ENCODE peak calls at places on chromosomes 6 and 20, in five cellular contexts. S, G, W, D and Y are unnamed samples.
A peak's percentile ranks its signal among the peaks of the same experiment; 100 is the strongest.

GRCh38 chr6:142605922-142606321 is 304.1 kb downstream of the ADGRG6 start:
- DNase-seq in S (no peak), G (no peak), W (no peak), D (no peak), Y (no peak)

GRCh38 chr6:169212436-169212835 is 41.2 kb downstream of the THBS2 start:
- DNase-seq in S (no peak), G (no peak), W (no peak), D (no peak), Y (no peak)

GRCh38 chr6:44481765-44482164 is 94.3 kb downstream of the CDC5L start:
- DNase-seq in S (no peak), G (no peak), W (no peak), D (no peak), Y (no peak)

GRCh38 chr20:53773792-53774371 is 180.2 kb upstream of the ZNF217 start:
- DNase-seq in S (no peak), G (no peak), W (peak; percentile 91), D (no peak), Y (no peak)

GRCh38 chr20:33370296-33370695 is 31.0 kb downstream of the CDK5RAP1 start:
- DNase-seq in S (no peak), G (peak; percentile 36), W (no peak), D (peak; percentile 75), Y (no peak)

GRCh38 chr20:57651977-57652864 is 32.0 kb upstream of the ZBP1 start:
- DNase-seq in S (peak; percentile 4), G (no peak), W (peak; percentile 0), D (peak; percentile 72), Y (no peak)

GRCh38 chr20:3228750-3229032 is 10.3 kb downstream of the SLC4A11 start:
- DNase-seq in S (no peak), G (no peak), W (no peak), D (no peak), Y (no peak)

GRCh38 chr20:60693513-60694133 is 558.4 kb upstream of the CDH4 start:
- DNase-seq in S (no peak), G (no peak), W (no peak), D (no peak), Y (no peak)

GRCh38 chr20:23278172-23278571 is 72.4 kb upstream of the NXT1 start:
- DNase-seq in S (no peak), G (no peak), W (no peak), D (no peak), Y (no peak)

GRCh38 chr6:70028246-70028645 is 161.9 kb downstream of the COL19A1 start:
- DNase-seq in S (no peak), G (no peak), W (no peak), D (no peak), Y (no peak)

GRCh38 chr20:57263767-57264150 is 2.7 kb downstream of the BMP7 start:
- DNase-seq in S (no peak), G (no peak), W (no peak), D (no peak), Y (no peak)

GRCh38 chr20:57946559-57947315 is 236.9 kb upstream of the PMEPA1 start:
- DNase-seq in S (no peak), G (no peak), W (no peak), D (no peak), Y (no peak)

GRCh38 chr6:135906542-135906941 is 55.0 kb downstream of the PDE7B start:
- DNase-seq in S (no peak), G (no peak), W (no peak), D (no peak), Y (no peak)

GRCh38 chr20:6416371-6416770 is 293.5 kb upstream of the FERMT1 start:
- DNase-seq in S (no peak), G (no peak), W (no peak), D (no peak), Y (no peak)

GRCh38 chr6:157325069-157325805 is 1.9 kb upstream of the TMEM242 start:
- DNase-seq in S (no peak), G (no peak), W (no peak), D (no peak), Y (no peak)

GRCh38 chr6:167094820-167095637 is 27.9 kb upstream of the CCR6 start:
- DNase-seq in S (no peak), G (no peak), W (no peak), D (no peak), Y (peak; percentile 94)

GRCh38 chr6:140437619-140438345 is 1063.3 kb upstream of the CITED2 start:
- DNase-seq in S (no peak), G (no peak), W (no peak), D (no peak), Y (no peak)

GRCh38 chr20:46062151-46062550 is 27.6 kb downstream of the NCOA5 start:
- DNase-seq in S (no peak), G (no peak), W (no peak), D (no peak), Y (no peak)

GRCh38 chr20:46060975-46061374 is 28.8 kb downstream of the NCOA5 start:
- DNase-seq in S (no peak), G (no peak), W (no peak), D (no peak), Y (no peak)

GRCh38 chr20:46063652-46064054 is 26.1 kb downstream of the NCOA5 start:
- DNase-seq in S (no peak), G (no peak), W (no peak), D (no peak), Y (peak; percentile 12)

GRCh38 chr20:46063151-46063550 is 26.6 kb downstream of the NCOA5 start:
- DNase-seq in S (no peak), G (no peak), W (no peak), D (no peak), Y (no peak)

DNA sequence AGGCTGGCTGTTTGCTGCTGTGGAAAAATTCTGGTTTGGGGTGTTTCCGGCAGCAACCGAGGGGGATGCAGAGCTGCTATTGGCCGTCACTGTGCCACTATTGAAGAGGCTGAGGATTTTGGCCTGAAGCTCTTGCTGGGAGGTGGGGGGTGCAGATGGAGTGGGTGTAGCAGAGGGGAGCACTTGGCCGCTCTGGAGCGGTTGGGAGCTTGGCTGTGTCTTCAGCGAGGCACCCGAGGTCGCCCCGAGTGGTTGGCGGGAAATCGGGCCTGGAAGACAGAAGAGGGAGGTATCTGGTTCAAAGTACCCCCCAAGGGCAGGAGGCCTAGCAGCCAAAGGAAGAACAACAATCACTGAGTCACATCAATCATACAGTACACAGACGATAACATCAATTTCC is 27.1 kb downstream of the NCOA5 start:
- DNase-seq in S (no peak), G (no peak), W (no peak), D (no peak), Y (no peak)
- TF ChIP-seq POLR2A in S (no peak), G (no peak), W (no peak), D (no peak), Y (no peak)

DNA sequence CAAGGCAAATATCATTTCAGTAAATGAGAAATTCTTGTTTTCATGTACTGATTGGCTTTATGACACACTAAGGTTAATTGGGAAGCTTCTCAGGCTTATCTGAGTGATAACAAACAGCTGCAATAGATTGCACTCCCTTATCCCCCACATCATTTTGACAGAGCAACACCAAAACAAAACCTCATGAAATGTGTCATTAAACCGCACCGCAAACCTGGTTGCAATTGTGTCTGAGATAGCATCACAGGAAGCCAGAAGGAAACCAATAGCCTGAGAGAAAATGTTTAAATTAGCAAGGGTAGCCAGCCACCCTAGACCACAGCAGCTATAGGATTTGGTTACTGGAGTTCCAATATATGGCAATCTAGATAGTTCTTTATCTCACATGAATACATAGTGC is 31.6 kb upstream of the LAMA4 start:
- DNase-seq in S (no peak), G (no peak), W (no peak), D (no peak), Y (peak; percentile 11)
- TF ChIP-seq POLR2A in S (no peak), G (no peak), W (no peak), D (no peak), Y (no peak)

DNA sequence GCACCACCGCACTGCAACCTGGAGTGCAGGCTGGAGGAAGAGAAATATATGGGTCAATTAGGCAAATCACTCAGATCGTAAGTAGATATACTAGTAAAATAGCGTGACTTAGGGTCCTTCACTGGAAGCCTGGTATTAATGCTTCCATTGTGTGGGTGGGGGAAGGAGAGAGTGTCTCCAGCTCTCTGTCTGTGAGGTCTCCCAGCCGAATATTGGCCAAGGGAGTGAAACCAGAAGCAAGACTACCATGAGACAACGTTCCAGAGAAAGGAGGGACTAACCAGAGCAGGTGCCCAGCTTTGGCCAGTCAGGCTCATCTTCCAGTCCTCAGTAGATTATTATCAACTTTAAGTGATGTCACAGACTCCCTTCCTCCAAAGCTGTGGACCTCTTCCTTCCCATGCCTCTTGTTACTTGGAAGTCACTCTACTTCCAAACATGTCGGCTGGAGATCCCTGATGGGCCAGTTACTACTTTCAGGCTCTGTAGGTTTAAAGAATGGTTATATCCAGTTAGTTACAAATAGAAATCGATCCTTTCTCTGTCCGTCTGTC is 28.8 kb downstream of the MTHFD1L start:
- DNase-seq in S (no peak), G (no peak), W (no peak), D (no peak), Y (no peak)
- TF ChIP-seq POLR2A in S (no peak), G (no peak), W (no peak), D (no peak), Y (no peak)

GRCh38 chr6:3159805-3160781 is 2.7 kb upstream of the TUBB2A start:
- DNase-seq in S (peak; percentile 30), G (peak; percentile 95), W (no peak), D (peak; percentile 79), Y (no peak)

GRCh38 chr6:3164388-3164787 is 7.0 kb upstream of the TUBB2A start:
- DNase-seq in S (no peak), G (no peak), W (no peak), D (no peak), Y (no peak)

GRCh38 chr6:3162067-3162497 is 4.7 kb upstream of the TUBB2A start:
- DNase-seq in S (no peak), G (no peak), W (no peak), D (no peak), Y (no peak)

GRCh38 chr6:3163248-3163594 is 5.9 kb upstream of the TUBB2A start:
- DNase-seq in S (peak; percentile 44), G (peak; percentile 53), W (no peak), D (no peak), Y (no peak)

GRCh38 chr6:3162565-3163247 is 5.4 kb upstream of the TUBB2A start:
- DNase-seq in S (no peak), G (peak; percentile 83), W (peak; percentile 55), D (peak; percentile 90), Y (no peak)
- TF ChIP-seq POLR2A in S (peak; percentile 64), G (peak; percentile 85), W (peak; percentile 50), D (no peak), Y (no peak)

GRCh38 chr6:32153835-32154513 is at the start of gene PPT2:
- DNase-seq in S (peak; percentile 90), G (peak; percentile 90), W (peak; percentile 45), D (peak; percentile 85), Y (no peak)
- TF ChIP-seq POLR2A in S (peak; percentile 65), G (no peak), W (peak; percentile 13), D (no peak), Y (no peak)

GRCh38 chr20:12977634-12978394 is 31.0 kb upstream of the SPTLC3 start:
- DNase-seq in S (no peak), G (no peak), W (no peak), D (no peak), Y (no peak)
- TF ChIP-seq POLR2A in S (no peak), G (no peak), W (no peak), D (no peak), Y (no peak)

GRCh38 chr6:88963139-88964090 is at the start of gene RNGTT:
- DNase-seq in S (peak; percentile 99), G (peak; percentile 99), W (peak; percentile 86), D (peak; percentile 100), Y (peak; percentile 88)
- TF ChIP-seq POLR2A in S (peak; percentile 47), G (peak; percentile 70), W (peak; percentile 54), D (no peak), Y (peak; percentile 89)